ENCODE peak calls at places on chromosomes 13 and 19, in nine cellular contexts. K is HAP-1; T is cardiac muscle cell; M is ELR; C is left colon; J is activated naive CD4-positive, alpha-beta T cell treated with anti-CD3 and anti-CD28 coated beads, Interleukin-2, amount 10 ng/mL, durations not matched to agents 7 days and 5 days; F is GM19239; O is AG08396; B is NCI-H187. Z is an unnamed sample.

GRCh38 chr19:42529248-42529764 is 1.0 kb upstream of the CEACAM1 start:
- DNase-seq in K (peak), O (peak), T (peak), M (peak), F (peak), J (peak), C (peak), B (peak), Z (peak)

GRCh38 chr19:44700547-44700946 is 1.6 kb downstream of the CEACAM16 start:
- DNase-seq in F (no peak), J (no peak), T (no peak), O (no peak), M (no peak), K (no peak), C (no peak), B (no peak), Z (no peak)

GRCh38 chr13:41186481-41186880 is 7.9 kb downstream of the KBTBD7 start:
- DNase-seq in B (no peak), F (no peak), T (no peak), O (no peak), K (no peak), C (no peak), M (no peak), J (no peak), Z (no peak)

GRCh38 chr13:50993908-50994307 is 84.3 kb downstream of the RNASEH2B start:
- DNase-seq in M (no peak), T (peak), B (no peak), C (no peak), J (no peak), O (no peak), F (no peak), K (peak), Z (peak)

GRCh38 chr19:47001584-47001983 is 18.1 kb upstream of the NPAS1 start:
- DNase-seq in K (no peak), T (no peak), J (no peak), O (no peak), M (no peak), F (no peak), B (no peak), C (no peak), Z (no peak)

GRCh38 chr19:13006431-13007281 is 11.4 kb downstream of the NFIX start:
- DNase-seq in T (no peak), K (no peak), M (no peak), J (no peak), O (no peak), F (no peak), B (no peak), C (no peak), Z (no peak)

GRCh38 chr13:84651288-84651687 is 769.0 kb upstream of the SLITRK1 start:
- DNase-seq in O (no peak), K (no peak), C (no peak), T (peak), F (no peak), B (no peak), M (peak), J (no peak), Z (peak)

GRCh38 chr19:15431396-15432017 is 12.7 kb upstream of the AKAP8L start:
- DNase-seq in T (no peak), M (no peak), K (no peak), C (no peak), B (no peak), F (no peak), O (no peak), J (no peak), Z (no peak)

Z was measured in choroid plexus epithelial cell.